ENCODE peak calls at places on chromosomes 16 and 17, in nine cellular contexts. A is psoas muscle; N is adrenal gland; V is fibroblast of villous mesenchyme; C is Peyer's patch; E is CD4-positive, alpha-beta T cell; Q is WTC11; Z is transverse colon; K is breast epithelium. S is an unnamed sample.
A peak's percentile ranks its signal among the peaks of the same experiment; 100 is the strongest.

GRCh38 chr16:53664724-53665345 is 38.8 kb downstream of the RPGRIP1L start:
- DNase-seq in A (no peak), N (no peak), V (peak; percentile 91), C (no peak), E (no peak), Q (no peak), Z (no peak), K (peak; percentile 23), S (peak; percentile 93)

GRCh38 chr16:80804451-80805383 is at the start of gene CDYL2:
- DNase-seq in A (peak; percentile 19), N (peak; percentile 41), V (peak; percentile 31), C (peak; percentile 32), E (no peak), Q (peak; percentile 21), Z (peak; percentile 61), K (no peak), S (no peak)

GRCh38 chr16:54031107-54031760 is 255.4 kb downstream of the IRX3 start:
- DNase-seq in A (no peak), N (no peak), V (no peak), C (no peak), E (no peak), Q (no peak), Z (no peak), K (no peak), S (no peak)

GRCh38 chr16:4970010-4970409 is 11.9 kb downstream of the SEC14L5 start:
- DNase-seq in A (no peak), N (no peak), V (no peak), C (no peak), E (no peak), Q (no peak), Z (no peak), K (no peak), S (no peak)

GRCh38 chr16:82995286-82995926 is 368.6 kb downstream of the CDH13 start:
- DNase-seq in A (no peak), N (no peak), V (peak; percentile 8), C (no peak), E (no peak), Q (no peak), Z (no peak), K (no peak), S (no peak)

GRCh38 chr17:2075336-2076056 is 20.6 kb downstream of the HIC1 start:
- DNase-seq in A (peak; percentile 59), N (no peak), V (peak; percentile 83), C (no peak), E (no peak), Q (peak; percentile 28), Z (no peak), K (no peak), S (no peak)

GRCh38 chr16:87554754-87555427 is 47.4 kb upstream of the JPH3 start:
- DNase-seq in A (no peak), N (no peak), V (peak; percentile 47), C (no peak), E (no peak), Q (no peak), Z (no peak), K (no peak), S (no peak)

GRCh38 chr17:7478276-7479138 is 924 bp downstream of the ZBTB4 start:
- DNase-seq in A (peak; percentile 63), N (peak; percentile 74), V (peak; percentile 55), C (peak; percentile 61), E (peak; percentile 76), Q (peak; percentile 51), Z (peak; percentile 62), K (no peak), S (peak; percentile 10)

GRCh38 chr17:47847341-47848197 is 3.4 kb downstream of the SP6 start:
- DNase-seq in A (no peak), N (no peak), V (no peak), C (no peak), E (no peak), Q (peak; percentile 77), Z (no peak), K (no peak), S (no peak)

GRCh38 chr17:63751806-63752205 is 10.2 kb upstream of the STRADA start:
- DNase-seq in A (no peak), N (no peak), V (no peak), C (peak; percentile 51), E (no peak), Q (no peak), Z (no peak), K (no peak), S (no peak)

GRCh38 chr17:48194097-48194550 is 86.6 kb downstream of the SNX11 start:
- DNase-seq in A (no peak), N (no peak), V (peak; percentile 40), C (no peak), E (no peak), Q (no peak), Z (no peak), K (no peak), S (peak; percentile 72)

GRCh38 chr17:27751622-27752490 is 48.5 kb downstream of the NOS2 start:
- DNase-seq in A (no peak), N (no peak), V (no peak), C (no peak), E (no peak), Q (no peak), Z (no peak), K (no peak), S (no peak)

DNA sequence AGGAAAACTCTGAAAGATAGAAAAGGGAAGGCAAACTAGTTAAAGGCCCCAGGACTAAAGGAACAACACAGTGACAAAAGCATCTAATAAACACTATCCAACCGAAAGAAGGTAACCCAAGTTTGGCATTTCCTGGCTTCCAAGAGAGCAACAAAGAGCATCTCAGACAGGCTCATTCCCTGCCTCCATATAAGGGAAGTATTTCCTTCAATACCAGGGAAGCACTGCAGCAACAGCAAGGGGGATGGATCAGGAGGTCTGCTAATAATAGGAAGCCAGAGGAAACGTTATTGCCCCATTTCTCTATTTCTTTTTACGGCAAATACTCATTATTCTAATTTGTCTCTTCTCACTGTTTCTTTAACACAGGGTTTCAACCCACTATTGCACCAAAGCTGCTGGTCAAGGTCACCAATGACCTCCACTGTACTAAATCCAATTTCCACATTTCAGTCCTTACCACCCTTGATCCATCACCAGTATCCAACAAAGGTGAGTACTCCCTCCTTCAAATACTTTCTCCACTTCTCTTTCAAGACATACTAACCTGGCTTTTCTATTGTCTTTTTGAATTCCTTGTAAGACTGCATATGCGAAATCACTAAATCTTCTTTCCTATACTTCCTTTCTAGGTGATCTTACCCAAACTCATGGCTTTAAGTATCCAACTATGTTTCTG is 86.1 kb downstream of the KANSL1 start:
- DNase-seq in A (no peak), N (no peak), V (no peak), C (no peak), E (no peak), Q (no peak), Z (no peak), K (no peak), S (no peak)
- TF ChIP-seq CTCF in A (no peak), N (no peak), V (no peak), C (no peak), E (no peak), Q (no peak), Z (no peak), K (no peak), S (no peak)

GRCh38 chr17:82915010-82915696 is 75.3 kb upstream of the ZNF750 start:
- DNase-seq in A (no peak), N (no peak), V (no peak), C (peak; percentile 21), E (no peak), Q (peak; percentile 49), Z (no peak), K (no peak), S (no peak)
- TF ChIP-seq CTCF in A (no peak), N (no peak), V (peak; percentile 28), C (no peak), E (no peak), Q (no peak), Z (no peak), K (no peak), S (no peak)

GRCh38 chr16:69108069-69108904 is 2.8 kb downstream of the HAS3 start:
- DNase-seq in A (no peak), N (no peak), V (no peak), C (no peak), E (no peak), Q (peak; percentile 40), Z (no peak), K (no peak), S (no peak)

GRCh38 chr16:69106491-69107291 is 1.2 kb downstream of the HAS3 start:
- DNase-seq in A (no peak), N (no peak), V (no peak), C (no peak), E (no peak), Q (peak; percentile 62), Z (peak; percentile 18), K (no peak), S (no peak)

GRCh38 chr16:69108905-69109252 is 3.4 kb downstream of the HAS3 start:
- DNase-seq in A (no peak), N (no peak), V (no peak), C (no peak), E (no peak), Q (no peak), Z (no peak), K (no peak), S (no peak)

GRCh38 chr16:69105501-69106361 is at the start of gene HAS3:
- DNase-seq in A (no peak), N (peak; percentile 30), V (peak; percentile 60), C (no peak), E (no peak), Q (peak; percentile 74), Z (peak; percentile 75), K (no peak), S (peak; percentile 28)

DNA sequence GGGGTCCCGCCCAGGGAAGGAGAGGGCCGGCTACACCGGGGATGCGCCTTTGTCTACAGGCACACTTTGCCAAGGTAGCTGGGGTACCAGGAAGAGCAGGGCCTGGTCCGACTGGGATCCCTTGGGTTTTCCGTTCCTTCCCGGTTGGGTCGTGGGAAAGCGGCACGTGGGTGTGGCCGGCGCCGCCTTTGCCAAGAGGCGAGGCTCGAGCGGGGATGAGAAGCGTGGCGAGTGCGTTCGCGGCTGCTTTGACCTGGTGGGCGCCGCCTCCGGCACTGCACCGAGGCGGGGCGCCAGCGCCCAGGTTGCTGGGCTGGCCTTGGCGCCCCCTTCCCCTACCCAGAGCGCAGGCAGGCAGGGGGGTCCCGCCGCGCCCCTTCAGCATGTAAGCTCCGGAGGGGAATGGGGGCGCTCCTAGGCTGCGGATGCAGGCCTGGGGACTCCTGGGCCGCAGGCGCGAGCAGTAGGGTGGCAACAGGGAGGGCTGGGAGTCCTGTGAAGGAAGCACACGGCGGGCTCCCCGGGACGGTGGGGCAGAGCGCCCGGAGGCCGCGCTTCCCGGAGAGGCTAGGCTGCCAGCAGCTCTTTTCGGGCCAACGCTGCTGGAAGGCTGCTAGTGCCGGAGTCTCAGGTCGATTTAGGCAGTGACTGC is 2.0 kb downstream of the HAS3 start:
- DNase-seq in A (peak; percentile 33), N (no peak), V (peak; percentile 25), C (no peak), E (no peak), Q (peak; percentile 52), Z (peak; percentile 72), K (no peak), S (no peak)
- TF ChIP-seq CTCF in A (no peak), N (no peak), V (no peak), C (no peak), E (no peak), Q (no peak), Z (no peak), K (no peak), S (no peak)

DNA sequence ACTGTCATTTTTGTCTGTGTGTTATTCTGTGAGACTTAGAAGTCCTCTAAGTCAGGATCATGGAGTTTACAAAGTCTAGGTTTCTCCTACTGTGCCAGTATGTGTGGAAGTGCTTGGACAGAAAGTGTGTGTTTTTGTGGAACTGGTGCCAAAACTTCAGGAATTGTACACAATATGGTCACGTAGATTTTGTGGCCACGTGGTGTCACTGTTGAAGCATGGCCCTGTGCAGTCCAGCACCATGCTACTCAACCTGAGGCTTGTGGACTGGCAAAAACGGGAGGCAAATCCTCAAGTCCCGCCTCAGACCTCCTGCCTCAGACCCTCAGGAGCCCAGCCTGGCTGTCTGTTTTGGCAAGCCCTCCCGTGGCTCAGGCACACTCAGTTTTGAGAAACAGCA is 16.7 kb upstream of the ALKBH5 start:
- DNase-seq in A (no peak), N (no peak), V (no peak), C (no peak), E (no peak), Q (no peak), Z (no peak), K (no peak), S (no peak)
- TF ChIP-seq CTCF in A (no peak), N (no peak), V (no peak), C (no peak), E (no peak), Q (no peak), Z (no peak), K (no peak), S (peak; percentile 20)

S was measured in HFFc6.